ENCODE peak calls at places on chromosome 1, in eight cellular contexts. One of them, this sample, is unnamed.

GRCh38 chr1:27872802-27873665 is 690 bp downstream of the THEMIS2 start:
- DNase-seq in stimulated activated CD8-positive, alpha-beta memory T cell treated with anti-CD3 and anti-CD28 coated beads, Interleukin-4, amount 100 ng/mL, for 24 hours: no peak
- DNase-seq in foreskin fibroblast: peak
- DNase-seq in GM18507: no peak
- DNase-seq in G401: no peak
- DNase-seq in thyroid gland: no peak
- DNase-seq in aorta: no peak
- DNase-seq in NCI-H1092 treated with DMSO at 0.1 percent for 48 hours: no peak
- DNase-seq in this sample: peak

GRCh38 chr1:212124891-212125582 is 89.5 kb downstream of the DTL start:
- DNase-seq in stimulated activated CD8-positive, alpha-beta memory T cell treated with anti-CD3 and anti-CD28 coated beads, Interleukin-4, amount 100 ng/mL, for 24 hours: no peak
- DNase-seq in foreskin fibroblast: no peak
- DNase-seq in GM18507: no peak
- DNase-seq in G401: no peak
- DNase-seq in thyroid gland: no peak
- DNase-seq in aorta: peak
- DNase-seq in NCI-H1092 treated with DMSO at 0.1 percent for 48 hours: no peak
- DNase-seq in this sample: no peak

GRCh38 chr1:154730251-154730650 is 122.3 kb upstream of the ADAR start:
- DNase-seq in stimulated activated CD8-positive, alpha-beta memory T cell treated with anti-CD3 and anti-CD28 coated beads, Interleukin-4, amount 100 ng/mL, for 24 hours: no peak
- DNase-seq in foreskin fibroblast: no peak
- DNase-seq in GM18507: no peak
- DNase-seq in G401: no peak
- DNase-seq in thyroid gland: no peak
- DNase-seq in aorta: no peak
- DNase-seq in NCI-H1092 treated with DMSO at 0.1 percent for 48 hours: peak
- DNase-seq in this sample: no peak

GRCh38 chr1:24390924-24391782 is 22.4 kb downstream of the STPG1 start:
- DNase-seq in stimulated activated CD8-positive, alpha-beta memory T cell treated with anti-CD3 and anti-CD28 coated beads, Interleukin-4, amount 100 ng/mL, for 24 hours: peak
- DNase-seq in foreskin fibroblast: peak
- DNase-seq in GM18507: no peak
- DNase-seq in G401: peak
- DNase-seq in thyroid gland: peak
- DNase-seq in aorta: peak
- DNase-seq in NCI-H1092 treated with DMSO at 0.1 percent for 48 hours: peak
- DNase-seq in this sample: no peak

GRCh38 chr1:88985033-88985432 is 7.4 kb downstream of the KYAT3 start:
- DNase-seq in stimulated activated CD8-positive, alpha-beta memory T cell treated with anti-CD3 and anti-CD28 coated beads, Interleukin-4, amount 100 ng/mL, for 24 hours: no peak
- DNase-seq in foreskin fibroblast: peak
- DNase-seq in GM18507: no peak
- DNase-seq in G401: peak
- DNase-seq in thyroid gland: peak
- DNase-seq in aorta: no peak
- DNase-seq in NCI-H1092 treated with DMSO at 0.1 percent for 48 hours: peak
- DNase-seq in this sample: peak

GRCh38 chr1:39653546-39654031 is 14.1 kb upstream of the HEYL start:
- DNase-seq in stimulated activated CD8-positive, alpha-beta memory T cell treated with anti-CD3 and anti-CD28 coated beads, Interleukin-4, amount 100 ng/mL, for 24 hours: peak
- DNase-seq in foreskin fibroblast: peak
- DNase-seq in GM18507: peak
- DNase-seq in G401: peak
- DNase-seq in thyroid gland: peak
- DNase-seq in aorta: peak
- DNase-seq in NCI-H1092 treated with DMSO at 0.1 percent for 48 hours: no peak
- DNase-seq in this sample: no peak

GRCh38 chr1:175317309-175317708 is 124.7 kb upstream of the KIAA0040 start:
- DNase-seq in stimulated activated CD8-positive, alpha-beta memory T cell treated with anti-CD3 and anti-CD28 coated beads, Interleukin-4, amount 100 ng/mL, for 24 hours: no peak
- DNase-seq in foreskin fibroblast: no peak
- DNase-seq in GM18507: no peak
- DNase-seq in G401: no peak
- DNase-seq in thyroid gland: no peak
- DNase-seq in aorta: no peak
- DNase-seq in NCI-H1092 treated with DMSO at 0.1 percent for 48 hours: no peak
- DNase-seq in this sample: no peak

GRCh38 chr1:97680894-97681293 is 239.9 kb downstream of the DPYD start:
- DNase-seq in stimulated activated CD8-positive, alpha-beta memory T cell treated with anti-CD3 and anti-CD28 coated beads, Interleukin-4, amount 100 ng/mL, for 24 hours: no peak
- DNase-seq in foreskin fibroblast: no peak
- DNase-seq in GM18507: no peak
- DNase-seq in G401: no peak
- DNase-seq in thyroid gland: no peak
- DNase-seq in aorta: no peak
- DNase-seq in NCI-H1092 treated with DMSO at 0.1 percent for 48 hours: no peak
- DNase-seq in this sample: no peak

GRCh38 chr1:222195857-222196256 is 352.0 kb downstream of the HHIPL2 start:
- DNase-seq in stimulated activated CD8-positive, alpha-beta memory T cell treated with anti-CD3 and anti-CD28 coated beads, Interleukin-4, amount 100 ng/mL, for 24 hours: no peak
- DNase-seq in foreskin fibroblast: no peak
- DNase-seq in GM18507: no peak
- DNase-seq in G401: no peak
- DNase-seq in thyroid gland: no peak
- DNase-seq in aorta: no peak
- DNase-seq in NCI-H1092 treated with DMSO at 0.1 percent for 48 hours: no peak
- DNase-seq in this sample: no peak

GRCh38 chr1:197423006-197423405 is 155.0 kb downstream of the CRB1 start:
- DNase-seq in stimulated activated CD8-positive, alpha-beta memory T cell treated with anti-CD3 and anti-CD28 coated beads, Interleukin-4, amount 100 ng/mL, for 24 hours: no peak
- DNase-seq in foreskin fibroblast: peak
- DNase-seq in GM18507: no peak
- DNase-seq in G401: no peak
- DNase-seq in thyroid gland: no peak
- DNase-seq in aorta: no peak
- DNase-seq in NCI-H1092 treated with DMSO at 0.1 percent for 48 hours: no peak
- DNase-seq in this sample: no peak

GRCh38 chr1:156858959-156859522 is at the start of gene INSRR:
- DNase-seq in stimulated activated CD8-positive, alpha-beta memory T cell treated with anti-CD3 and anti-CD28 coated beads, Interleukin-4, amount 100 ng/mL, for 24 hours: no peak
- DNase-seq in foreskin fibroblast: no peak
- DNase-seq in GM18507: no peak
- DNase-seq in G401: no peak
- DNase-seq in thyroid gland: no peak
- DNase-seq in aorta: no peak
- DNase-seq in NCI-H1092 treated with DMSO at 0.1 percent for 48 hours: peak
- DNase-seq in this sample: no peak

GRCh38 chr1:59128784-59129227 is 168.1 kb upstream of the FGGY start:
- DNase-seq in stimulated activated CD8-positive, alpha-beta memory T cell treated with anti-CD3 and anti-CD28 coated beads, Interleukin-4, amount 100 ng/mL, for 24 hours: no peak
- DNase-seq in foreskin fibroblast: peak
- DNase-seq in GM18507: no peak
- DNase-seq in G401: no peak
- DNase-seq in thyroid gland: no peak
- DNase-seq in aorta: no peak
- DNase-seq in NCI-H1092 treated with DMSO at 0.1 percent for 48 hours: no peak
- DNase-seq in this sample: no peak

GRCh38 chr1:20361805-20362381 is 71.2 kb downstream of the VWA5B1 start:
- DNase-seq in stimulated activated CD8-positive, alpha-beta memory T cell treated with anti-CD3 and anti-CD28 coated beads, Interleukin-4, amount 100 ng/mL, for 24 hours: no peak
- DNase-seq in foreskin fibroblast: peak
- DNase-seq in GM18507: no peak
- DNase-seq in G401: peak
- DNase-seq in thyroid gland: peak
- DNase-seq in aorta: no peak
- DNase-seq in NCI-H1092 treated with DMSO at 0.1 percent for 48 hours: peak
- DNase-seq in this sample: no peak

GRCh38 chr1:2178875-2179274 is 15.7 kb downstream of the FAAP20 start:
- DNase-seq in stimulated activated CD8-positive, alpha-beta memory T cell treated with anti-CD3 and anti-CD28 coated beads, Interleukin-4, amount 100 ng/mL, for 24 hours: no peak
- DNase-seq in foreskin fibroblast: no peak
- DNase-seq in GM18507: no peak
- DNase-seq in G401: no peak
- DNase-seq in thyroid gland: no peak
- DNase-seq in aorta: no peak
- DNase-seq in NCI-H1092 treated with DMSO at 0.1 percent for 48 hours: no peak
- DNase-seq in this sample: no peak

GRCh38 chr1:8423702-8424538 is 106.0 kb downstream of the SLC45A1 start:
- DNase-seq in stimulated activated CD8-positive, alpha-beta memory T cell treated with anti-CD3 and anti-CD28 coated beads, Interleukin-4, amount 100 ng/mL, for 24 hours: peak
- DNase-seq in foreskin fibroblast: peak
- DNase-seq in GM18507: no peak
- DNase-seq in G401: peak
- DNase-seq in thyroid gland: peak
- DNase-seq in aorta: peak
- DNase-seq in NCI-H1092 treated with DMSO at 0.1 percent for 48 hours: peak
- DNase-seq in this sample: no peak

GRCh38 chr1:89781494-89782126 is 39.2 kb upstream of the LRRC8D start:
- DNase-seq in stimulated activated CD8-positive, alpha-beta memory T cell treated with anti-CD3 and anti-CD28 coated beads, Interleukin-4, amount 100 ng/mL, for 24 hours: peak
- DNase-seq in foreskin fibroblast: no peak
- DNase-seq in GM18507: no peak
- DNase-seq in G401: no peak
- DNase-seq in thyroid gland: no peak
- DNase-seq in aorta: no peak
- DNase-seq in NCI-H1092 treated with DMSO at 0.1 percent for 48 hours: no peak
- DNase-seq in this sample: no peak

GRCh38 chr1:228377664-228378452 is 28.8 kb downstream of the TRIM11 start:
- DNase-seq in stimulated activated CD8-positive, alpha-beta memory T cell treated with anti-CD3 and anti-CD28 coated beads, Interleukin-4, amount 100 ng/mL, for 24 hours: no peak
- DNase-seq in foreskin fibroblast: no peak
- DNase-seq in GM18507: no peak
- DNase-seq in G401: no peak
- DNase-seq in thyroid gland: peak
- DNase-seq in aorta: peak
- DNase-seq in NCI-H1092 treated with DMSO at 0.1 percent for 48 hours: no peak
- DNase-seq in this sample: peak

GRCh38 chr1:61285371-61285885 is 203.1 kb downstream of the NFIA start:
- DNase-seq in stimulated activated CD8-positive, alpha-beta memory T cell treated with anti-CD3 and anti-CD28 coated beads, Interleukin-4, amount 100 ng/mL, for 24 hours: no peak
- DNase-seq in foreskin fibroblast: no peak
- DNase-seq in GM18507: no peak
- DNase-seq in G401: peak
- DNase-seq in thyroid gland: no peak
- DNase-seq in aorta: no peak
- DNase-seq in NCI-H1092 treated with DMSO at 0.1 percent for 48 hours: no peak
- DNase-seq in this sample: no peak

GRCh38 chr1:38533772-38534472 is 325.6 kb downstream of the RRAGC start:
- DNase-seq in stimulated activated CD8-positive, alpha-beta memory T cell treated with anti-CD3 and anti-CD28 coated beads, Interleukin-4, amount 100 ng/mL, for 24 hours: no peak
- DNase-seq in foreskin fibroblast: no peak
- DNase-seq in GM18507: no peak
- DNase-seq in G401: no peak
- DNase-seq in thyroid gland: no peak
- DNase-seq in aorta: no peak
- DNase-seq in NCI-H1092 treated with DMSO at 0.1 percent for 48 hours: no peak
- DNase-seq in this sample: no peak

GRCh38 chr1:36814774-36815173 is 219.5 kb downstream of the GRIK3 start:
- DNase-seq in stimulated activated CD8-positive, alpha-beta memory T cell treated with anti-CD3 and anti-CD28 coated beads, Interleukin-4, amount 100 ng/mL, for 24 hours: no peak
- DNase-seq in foreskin fibroblast: no peak
- DNase-seq in GM18507: no peak
- DNase-seq in G401: no peak
- DNase-seq in thyroid gland: no peak
- DNase-seq in aorta: no peak
- DNase-seq in NCI-H1092 treated with DMSO at 0.1 percent for 48 hours: no peak
- DNase-seq in this sample: no peak

GRCh38 chr1:39863177-39863576 is 20.1 kb downstream of the TRIT1 start:
- DNase-seq in stimulated activated CD8-positive, alpha-beta memory T cell treated with anti-CD3 and anti-CD28 coated beads, Interleukin-4, amount 100 ng/mL, for 24 hours: no peak
- DNase-seq in foreskin fibroblast: no peak
- DNase-seq in GM18507: no peak
- DNase-seq in G401: no peak
- DNase-seq in thyroid gland: no peak
- DNase-seq in aorta: no peak
- DNase-seq in NCI-H1092 treated with DMSO at 0.1 percent for 48 hours: no peak
- DNase-seq in this sample: no peak

GRCh38 chr1:173150795-173151194 is 56.3 kb downstream of the TNFSF4 start:
- DNase-seq in stimulated activated CD8-positive, alpha-beta memory T cell treated with anti-CD3 and anti-CD28 coated beads, Interleukin-4, amount 100 ng/mL, for 24 hours: no peak
- DNase-seq in foreskin fibroblast: no peak
- DNase-seq in GM18507: no peak
- DNase-seq in G401: no peak
- DNase-seq in thyroid gland: no peak
- DNase-seq in aorta: no peak
- DNase-seq in NCI-H1092 treated with DMSO at 0.1 percent for 48 hours: no peak
- DNase-seq in this sample: no peak

GRCh38 chr1:108699375-108700332 is 7.5 kb downstream of the PRPF38B start:
- DNase-seq in stimulated activated CD8-positive, alpha-beta memory T cell treated with anti-CD3 and anti-CD28 coated beads, Interleukin-4, amount 100 ng/mL, for 24 hours: no peak
- DNase-seq in foreskin fibroblast: no peak
- DNase-seq in GM18507: no peak
- DNase-seq in G401: no peak
- DNase-seq in thyroid gland: no peak
- DNase-seq in aorta: no peak
- DNase-seq in NCI-H1092 treated with DMSO at 0.1 percent for 48 hours: no peak
- DNase-seq in this sample: no peak

GRCh38 chr1:41860214-41860613 is 58.5 kb downstream of the HIVEP3 start:
- DNase-seq in stimulated activated CD8-positive, alpha-beta memory T cell treated with anti-CD3 and anti-CD28 coated beads, Interleukin-4, amount 100 ng/mL, for 24 hours: no peak
- DNase-seq in foreskin fibroblast: no peak
- DNase-seq in GM18507: no peak
- DNase-seq in G401: peak
- DNase-seq in thyroid gland: no peak
- DNase-seq in aorta: no peak
- DNase-seq in NCI-H1092 treated with DMSO at 0.1 percent for 48 hours: no peak
- DNase-seq in this sample: no peak

GRCh38 chr1:104855550-104855949 is 1105.9 kb downstream of the AMY1C start:
- DNase-seq in stimulated activated CD8-positive, alpha-beta memory T cell treated with anti-CD3 and anti-CD28 coated beads, Interleukin-4, amount 100 ng/mL, for 24 hours: no peak
- DNase-seq in foreskin fibroblast: no peak
- DNase-seq in GM18507: no peak
- DNase-seq in G401: no peak
- DNase-seq in thyroid gland: no peak
- DNase-seq in aorta: no peak
- DNase-seq in NCI-H1092 treated with DMSO at 0.1 percent for 48 hours: no peak
- DNase-seq in this sample: no peak

GRCh38 chr1:161364332-161364731 is 3.3 kb downstream of the CFAP126 start:
- DNase-seq in stimulated activated CD8-positive, alpha-beta memory T cell treated with anti-CD3 and anti-CD28 coated beads, Interleukin-4, amount 100 ng/mL, for 24 hours: no peak
- DNase-seq in foreskin fibroblast: no peak
- DNase-seq in GM18507: no peak
- DNase-seq in G401: no peak
- DNase-seq in thyroid gland: no peak
- DNase-seq in aorta: no peak
- DNase-seq in NCI-H1092 treated with DMSO at 0.1 percent for 48 hours: no peak
- DNase-seq in this sample: no peak

GRCh38 chr1:47710075-47711071 is 272.5 kb downstream of the FOXD2 start:
- DNase-seq in stimulated activated CD8-positive, alpha-beta memory T cell treated with anti-CD3 and anti-CD28 coated beads, Interleukin-4, amount 100 ng/mL, for 24 hours: peak
- DNase-seq in foreskin fibroblast: peak
- DNase-seq in GM18507: peak
- DNase-seq in G401: peak
- DNase-seq in thyroid gland: peak
- DNase-seq in aorta: peak
- DNase-seq in NCI-H1092 treated with DMSO at 0.1 percent for 48 hours: peak
- DNase-seq in this sample: no peak

GRCh38 chr1:209485167-209485566 is 98.3 kb upstream of the CAMK1G start:
- DNase-seq in stimulated activated CD8-positive, alpha-beta memory T cell treated with anti-CD3 and anti-CD28 coated beads, Interleukin-4, amount 100 ng/mL, for 24 hours: no peak
- DNase-seq in foreskin fibroblast: peak
- DNase-seq in GM18507: no peak
- DNase-seq in G401: peak
- DNase-seq in thyroid gland: peak
- DNase-seq in aorta: no peak
- DNase-seq in NCI-H1092 treated with DMSO at 0.1 percent for 48 hours: peak
- DNase-seq in this sample: peak

GRCh38 chr1:53155534-53155933 is 13.1 kb upstream of the SLC1A7 start:
- DNase-seq in stimulated activated CD8-positive, alpha-beta memory T cell treated with anti-CD3 and anti-CD28 coated beads, Interleukin-4, amount 100 ng/mL, for 24 hours: no peak
- DNase-seq in foreskin fibroblast: no peak
- DNase-seq in GM18507: no peak
- DNase-seq in G401: no peak
- DNase-seq in thyroid gland: no peak
- DNase-seq in aorta: no peak
- DNase-seq in NCI-H1092 treated with DMSO at 0.1 percent for 48 hours: no peak
- DNase-seq in this sample: no peak

GRCh38 chr1:153928245-153928644 is 5.5 kb upstream of the GATAD2B start:
- DNase-seq in stimulated activated CD8-positive, alpha-beta memory T cell treated with anti-CD3 and anti-CD28 coated beads, Interleukin-4, amount 100 ng/mL, for 24 hours: no peak
- DNase-seq in foreskin fibroblast: no peak
- DNase-seq in GM18507: no peak
- DNase-seq in G401: no peak
- DNase-seq in thyroid gland: no peak
- DNase-seq in aorta: no peak
- DNase-seq in NCI-H1092 treated with DMSO at 0.1 percent for 48 hours: no peak
- DNase-seq in this sample: no peak

GRCh38 chr1:107750364-107750959 is 214.5 kb downstream of the VAV3 start:
- DNase-seq in stimulated activated CD8-positive, alpha-beta memory T cell treated with anti-CD3 and anti-CD28 coated beads, Interleukin-4, amount 100 ng/mL, for 24 hours: peak
- DNase-seq in foreskin fibroblast: peak
- DNase-seq in GM18507: no peak
- DNase-seq in G401: peak
- DNase-seq in thyroid gland: peak
- DNase-seq in aorta: peak
- DNase-seq in NCI-H1092 treated with DMSO at 0.1 percent for 48 hours: peak
- DNase-seq in this sample: no peak

GRCh38 chr1:18241932-18242331 is 134.3 kb downstream of the IGSF21 start:
- DNase-seq in stimulated activated CD8-positive, alpha-beta memory T cell treated with anti-CD3 and anti-CD28 coated beads, Interleukin-4, amount 100 ng/mL, for 24 hours: no peak
- DNase-seq in foreskin fibroblast: no peak
- DNase-seq in GM18507: no peak
- DNase-seq in G401: peak
- DNase-seq in thyroid gland: no peak
- DNase-seq in aorta: no peak
- DNase-seq in NCI-H1092 treated with DMSO at 0.1 percent for 48 hours: no peak
- DNase-seq in this sample: no peak

GRCh38 chr1:48784301-48784700 is 7.6 kb upstream of the BEND5 start:
- DNase-seq in stimulated activated CD8-positive, alpha-beta memory T cell treated with anti-CD3 and anti-CD28 coated beads, Interleukin-4, amount 100 ng/mL, for 24 hours: no peak
- DNase-seq in foreskin fibroblast: no peak
- DNase-seq in GM18507: no peak
- DNase-seq in G401: no peak
- DNase-seq in thyroid gland: no peak
- DNase-seq in aorta: no peak
- DNase-seq in NCI-H1092 treated with DMSO at 0.1 percent for 48 hours: no peak
- DNase-seq in this sample: no peak

This sample was measured in RWPE2.